ENCODE peak calls at places on chromosome 18, in eight cellular contexts. I is frontal cortex, M is IMR-90, W is GM13976, X is endodermal cell, V is AG08396, G is GM20000, P is fibroblast of pulmonary artery. E is an unnamed sample.

GRCh38 chr18:14189858-14190257 is 57.6 kb upstream of the ZNF519 start:
- DNase-seq in I (no peak), M (no peak), G (no peak), V (no peak), W (no peak), X (no peak), P (peak; percentile 5), E (no peak)

GRCh38 chr18:75075429-75075841 is 133.5 kb downstream of the PTGR3 start:
- DNase-seq in G (no peak), P (no peak), M (no peak), X (peak; percentile 35), V (no peak), I (no peak), W (no peak), E (no peak)

GRCh38 chr18:23689031-23689615 is at the start of gene LAMA3:
- DNase-seq in I (peak; percentile 50), M (peak; percentile 11), G (peak; percentile 55), W (no peak), X (peak; percentile 80), V (peak; percentile 67), P (no peak), E (peak; percentile 3)

GRCh38 chr18:79458131-79458838 is 62.6 kb downstream of the NFATC1 start:
- DNase-seq in I (peak; percentile 63), W (no peak), X (no peak), G (no peak), P (peak; percentile 93), M (peak; percentile 84), V (peak; percentile 95), E (no peak)

GRCh38 chr18:78875268-78875997 is 104.2 kb upstream of the SALL3 start:
- DNase-seq in P (peak; percentile 16), G (peak; percentile 63), M (no peak), W (peak; percentile 58), X (peak; percentile 87), V (no peak), I (no peak), E (peak; percentile 16)

GRCh38 chr18:48017625-48018024 is 87.2 kb upstream of the SMAD2 start:
- DNase-seq in V (peak; percentile 42), X (peak; percentile 5), W (no peak), G (no peak), I (no peak), M (peak; percentile 16), P (peak; percentile 68), E (no peak)

GRCh38 chr18:45861926-45862325 is 36.5 kb downstream of the SIGLEC15 start:
- DNase-seq in M (no peak), P (no peak), X (no peak), I (no peak), G (no peak), W (no peak), V (no peak), E (no peak)

GRCh38 chr18:9804517-9805104 is 81.2 kb upstream of the TXNDC2 start:
- DNase-seq in I (no peak), P (no peak), V (no peak), W (no peak), X (no peak), M (no peak), G (no peak), E (no peak)

GRCh38 chr18:13756261-13756660 is 29.8 kb downstream of the RNMT start:
- DNase-seq in V (no peak), I (no peak), P (no peak), W (no peak), X (no peak), G (no peak), M (no peak), E (no peak)

GRCh38 chr18:54740146-54740844 is 88.0 kb upstream of the RAB27B start:
- DNase-seq in M (peak; percentile 82), G (no peak), I (no peak), X (no peak), P (peak; percentile 66), V (no peak), W (no peak), E (no peak)

GRCh38 chr18:31197676-31198075 is 35.0 kb upstream of the DSC1 start:
- DNase-seq in G (no peak), M (no peak), I (no peak), P (peak; percentile 7), V (no peak), X (no peak), W (peak; percentile 27), E (no peak)

GRCh38 chr18:55265916-55266488 is 306.7 kb upstream of the CCDC68 start:
- DNase-seq in P (peak; percentile 53), M (peak; percentile 27), I (no peak), W (no peak), X (no peak), V (no peak), G (no peak), E (no peak)

GRCh38 chr18:2396162-2396505 is 175.2 kb downstream of the METTL4 start:
- DNase-seq in I (no peak), X (no peak), M (no peak), W (no peak), G (no peak), P (no peak), V (no peak), E (no peak)

GRCh38 chr18:78753240-78753639 is 226.4 kb upstream of the SALL3 start:
- DNase-seq in V (no peak), P (no peak), W (no peak), G (no peak), I (no peak), X (peak; percentile 36), M (no peak), E (no peak)

GRCh38 chr18:30709598-30709997 is 332.9 kb downstream of the DSC3 start:
- DNase-seq in X (no peak), M (no peak), W (no peak), P (no peak), G (no peak), V (no peak), I (no peak), E (no peak)

GRCh38 chr18:76757343-76757742 is 65.0 kb upstream of the ZNF236 start:
- DNase-seq in M (no peak), I (no peak), P (no peak), X (no peak), G (no peak), V (no peak), W (no peak), E (no peak)

GRCh38 chr18:43277164-43277600 is at the start of gene SYT4:
- DNase-seq in W (no peak), X (peak; percentile 94), V (peak; percentile 22), G (no peak), P (peak; percentile 77), I (no peak), M (peak; percentile 7), E (peak; percentile 99)

GRCh38 chr18:10591891-10592290 is 66.1 kb downstream of the NAPG start:
- DNase-seq in G (no peak), V (no peak), I (no peak), P (no peak), W (no peak), X (no peak), M (no peak), E (no peak)

GRCh38 chr18:49976810-49977209 is 163.5 kb upstream of the ACAA2 start:
- DNase-seq in I (no peak), P (peak; percentile 1), G (no peak), V (no peak), W (no peak), M (no peak), X (no peak), E (peak; percentile 93)

GRCh38 chr18:79479114-79479760 is 83.5 kb downstream of the NFATC1 start:
- DNase-seq in I (no peak), W (no peak), X (no peak), V (no peak), M (no peak), G (no peak), P (no peak), E (no peak)

GRCh38 chr18:28411806-28412205 is 234.9 kb upstream of the CDH2 start:
- DNase-seq in V (no peak), P (peak; percentile 59), G (no peak), W (no peak), I (no peak), M (no peak), X (no peak), E (peak; percentile 2)

GRCh38 chr18:79511271-79511670 is 115.5 kb downstream of the NFATC1 start:
- DNase-seq in W (no peak), I (no peak), X (no peak), M (no peak), G (no peak), V (no peak), P (no peak), E (no peak)

GRCh38 chr18:76475450-76476203 is 19.4 kb downstream of the ZNF516 start:
- DNase-seq in M (no peak), P (no peak), G (no peak), W (no peak), V (no peak), X (no peak), I (no peak), E (no peak)

GRCh38 chr18:8450013-8450412 is 159.2 kb upstream of the RAB12 start:
- DNase-seq in W (no peak), P (peak; percentile 19), V (peak; percentile 23), X (peak; percentile 85), M (no peak), G (no peak), I (no peak), E (no peak)